ENCODE peak calls at places on chromosomes 11 and 22, in nine cellular contexts. One of them, this sample, is unnamed.

GRCh38 chr22:20427104-20427944 is 10.3 kb downstream of the SCARF2 start:
- DNase-seq in NCI-H510A treated with DMSO at 0.1 percent for 48 hours: no peak
- DNase-seq in AG04449: no peak
- DNase-seq in AG04450: no peak
- DNase-seq in foreskin fibroblast: no peak
- DNase-seq in type B pancreatic cell: no peak
- DNase-seq in GM10248: no peak
- DNase-seq in HuH-7.5: no peak
- DNase-seq in AML-193: no peak
- DNase-seq in this sample: no peak

GRCh38 chr11:65136515-65137096 is 2.3 kb upstream of the SYVN1 start:
- DNase-seq in NCI-H510A treated with DMSO at 0.1 percent for 48 hours: no peak
- DNase-seq in AG04449: no peak
- DNase-seq in AG04450: no peak
- DNase-seq in foreskin fibroblast: no peak
- DNase-seq in type B pancreatic cell: no peak
- DNase-seq in GM10248: no peak
- DNase-seq in HuH-7.5: no peak
- DNase-seq in AML-193: no peak
- DNase-seq in this sample: no peak

GRCh38 chr11:12835286-12835685 is 161.1 kb downstream of the TEAD1 start:
- DNase-seq in NCI-H510A treated with DMSO at 0.1 percent for 48 hours: no peak
- DNase-seq in AG04449: no peak
- DNase-seq in AG04450: no peak
- DNase-seq in foreskin fibroblast: no peak
- DNase-seq in type B pancreatic cell: no peak
- DNase-seq in GM10248: no peak
- DNase-seq in HuH-7.5: no peak
- DNase-seq in AML-193: no peak
- DNase-seq in this sample: no peak

GRCh38 chr11:71282581-71283351 is 30.4 kb upstream of the SHANK2 start:
- DNase-seq in NCI-H510A treated with DMSO at 0.1 percent for 48 hours: no peak
- DNase-seq in AG04449: no peak
- DNase-seq in AG04450: no peak
- DNase-seq in foreskin fibroblast: no peak
- DNase-seq in type B pancreatic cell: peak; percentile 58
- DNase-seq in GM10248: no peak
- DNase-seq in HuH-7.5: no peak
- DNase-seq in AML-193: no peak
- DNase-seq in this sample: no peak

GRCh38 chr11:17515443-17516176 is 28.6 kb downstream of the USH1C start:
- DNase-seq in NCI-H510A treated with DMSO at 0.1 percent for 48 hours: no peak
- DNase-seq in AG04449: no peak
- DNase-seq in AG04450: no peak
- DNase-seq in foreskin fibroblast: no peak
- DNase-seq in type B pancreatic cell: no peak
- DNase-seq in GM10248: no peak
- DNase-seq in HuH-7.5: no peak
- DNase-seq in AML-193: no peak
- DNase-seq in this sample: no peak

GRCh38 chr22:27377901-27378300 is 423.7 kb downstream of the MN1 start:
- DNase-seq in NCI-H510A treated with DMSO at 0.1 percent for 48 hours: peak; percentile 64
- DNase-seq in AG04449: no peak
- DNase-seq in AG04450: no peak
- DNase-seq in foreskin fibroblast: no peak
- DNase-seq in type B pancreatic cell: no peak
- DNase-seq in GM10248: no peak
- DNase-seq in HuH-7.5: no peak
- DNase-seq in AML-193: no peak
- DNase-seq in this sample: no peak

GRCh38 chr22:19430890-19431541 is 517 bp downstream of the HIRA start:
- DNase-seq in NCI-H510A treated with DMSO at 0.1 percent for 48 hours: no peak
- DNase-seq in AG04449: no peak
- DNase-seq in AG04450: no peak
- DNase-seq in foreskin fibroblast: peak; percentile 58
- DNase-seq in type B pancreatic cell: peak; percentile 73
- DNase-seq in GM10248: peak; percentile 27
- DNase-seq in HuH-7.5: peak; percentile 41
- DNase-seq in AML-193: no peak
- DNase-seq in this sample: no peak

GRCh38 chr11:111764621-111765020 is 1.6 kb downstream of the PPP2R1B start:
- DNase-seq in NCI-H510A treated with DMSO at 0.1 percent for 48 hours: no peak
- DNase-seq in AG04449: no peak
- DNase-seq in AG04450: no peak
- DNase-seq in foreskin fibroblast: peak; percentile 31
- DNase-seq in type B pancreatic cell: no peak
- DNase-seq in GM10248: no peak
- DNase-seq in HuH-7.5: no peak
- DNase-seq in AML-193: no peak
- DNase-seq in this sample: no peak

GRCh38 chr11:130476922-130477491 is 28.6 kb downstream of the ADAMTS15 start:
- DNase-seq in NCI-H510A treated with DMSO at 0.1 percent for 48 hours: no peak
- DNase-seq in AG04449: no peak
- DNase-seq in AG04450: no peak
- DNase-seq in foreskin fibroblast: no peak
- DNase-seq in type B pancreatic cell: no peak
- DNase-seq in GM10248: no peak
- DNase-seq in HuH-7.5: no peak
- DNase-seq in AML-193: no peak
- DNase-seq in this sample: no peak

GRCh38 chr22:45170001-45170466 is 6.3 kb downstream of the NUP50 start:
- DNase-seq in NCI-H510A treated with DMSO at 0.1 percent for 48 hours: no peak
- DNase-seq in AG04449: no peak
- DNase-seq in AG04450: no peak
- DNase-seq in foreskin fibroblast: no peak
- DNase-seq in type B pancreatic cell: no peak
- DNase-seq in GM10248: no peak
- DNase-seq in HuH-7.5: no peak
- DNase-seq in AML-193: no peak
- DNase-seq in this sample: peak; percentile 23

GRCh38 chr22:46758867-46759290 is 3.6 kb upstream of the TBC1D22A start:
- DNase-seq in NCI-H510A treated with DMSO at 0.1 percent for 48 hours: peak; percentile 51
- DNase-seq in AG04449: no peak
- DNase-seq in AG04450: peak; percentile 32
- DNase-seq in foreskin fibroblast: peak; percentile 83
- DNase-seq in type B pancreatic cell: no peak
- DNase-seq in GM10248: peak; percentile 60
- DNase-seq in HuH-7.5: peak; percentile 47
- DNase-seq in AML-193: peak; percentile 72
- DNase-seq in this sample: peak; percentile 41

GRCh38 chr22:20937031-20937793 is 20.0 kb downstream of the CRKL start:
- DNase-seq in NCI-H510A treated with DMSO at 0.1 percent for 48 hours: no peak
- DNase-seq in AG04449: no peak
- DNase-seq in AG04450: no peak
- DNase-seq in foreskin fibroblast: no peak
- DNase-seq in type B pancreatic cell: no peak
- DNase-seq in GM10248: no peak
- DNase-seq in HuH-7.5: no peak
- DNase-seq in AML-193: no peak
- DNase-seq in this sample: no peak

GRCh38 chr11:83599066-83599465 is 312.9 kb upstream of the CCDC90B start:
- DNase-seq in NCI-H510A treated with DMSO at 0.1 percent for 48 hours: peak; percentile 58
- DNase-seq in AG04449: no peak
- DNase-seq in AG04450: no peak
- DNase-seq in foreskin fibroblast: no peak
- DNase-seq in type B pancreatic cell: no peak
- DNase-seq in GM10248: no peak
- DNase-seq in HuH-7.5: no peak
- DNase-seq in AML-193: no peak
- DNase-seq in this sample: no peak

GRCh38 chr22:44710474-44711235 is 8.7 kb downstream of the PRR5 start:
- DNase-seq in NCI-H510A treated with DMSO at 0.1 percent for 48 hours: no peak
- DNase-seq in AG04449: no peak
- DNase-seq in AG04450: no peak
- DNase-seq in foreskin fibroblast: no peak
- DNase-seq in type B pancreatic cell: no peak
- DNase-seq in GM10248: peak; percentile 65
- DNase-seq in HuH-7.5: no peak
- DNase-seq in AML-193: no peak
- DNase-seq in this sample: peak; percentile 21

This sample was measured in central memory CD4-positive, alpha-beta T cell.